ENCODE peak calls at places on chromosomes 13 and 19, in six cellular contexts. A, I, O, X, V and H are unnamed samples.

GRCh38 chr13:106471957-106472543 is 63.4 kb downstream of the EFNB2 start:
- DNase-seq in I (no peak), V (no peak), O (peak), A (no peak), X (peak), H (no peak)

GRCh38 chr13:47437411-47437810 is 540.6 kb upstream of the HTR2A start:
- DNase-seq in V (no peak), A (no peak), I (no peak), X (no peak), O (peak), H (no peak)

GRCh38 chr19:36418287-36419001 is at the start of gene ZFP82:
- DNase-seq in X (peak), V (peak), O (peak), I (peak), A (peak), H (peak)

GRCh38 chr19:50817941-50818858 is 5.4 kb downstream of the KLK1 start:
- DNase-seq in I (peak), O (peak), A (no peak), X (no peak), V (peak), H (peak)

GRCh38 chr19:48997972-48998371 is 4.3 kb downstream of the RUVBL2 start:
- DNase-seq in V (peak), O (peak), I (no peak), X (peak), A (no peak), H (no peak)

GRCh38 chr13:40562975-40563349 is 103.5 kb downstream of the FOXO1 start:
- DNase-seq in A (no peak), X (no peak), V (no peak), I (no peak), O (no peak), H (no peak)

GRCh38 chr19:52599241-52599640 is 29.2 kb downstream of the ZNF701 start:
- DNase-seq in O (no peak), V (no peak), X (no peak), A (no peak), I (no peak), H (no peak)

GRCh38 chr13:97131447-97131846 is 90.7 kb upstream of the MBNL2 start:
- DNase-seq in V (no peak), X (no peak), I (no peak), A (no peak), O (no peak), H (no peak)

GRCh38 chr13:112803422-112803821 is 113.6 kb downstream of the ATP11A start:
- DNase-seq in O (no peak), V (no peak), I (no peak), X (no peak), A (no peak), H (no peak)

GRCh38 chr13:113974304-113975281 is 717 bp upstream of the C13orf46 start:
- DNase-seq in X (no peak), I (no peak), A (no peak), V (no peak), O (no peak), H (no peak)

GRCh38 chr13:34124912-34125311 is 307.0 kb downstream of the RFC3 start:
- DNase-seq in O (no peak), X (no peak), A (no peak), V (no peak), I (no peak), H (no peak)

GRCh38 chr13:20702945-20703784 is at the start of gene IL17D:
- DNase-seq in X (no peak), V (peak), A (peak), I (no peak), O (peak), H (peak)

GRCh38 chr13:67298297-67298696 is 68.2 kb upstream of the PCDH9 start:
- DNase-seq in V (no peak), X (no peak), I (no peak), O (no peak), A (no peak), H (no peak)

GRCh38 chr13:111335263-111335662 is 14.8 kb downstream of the TEX29 start:
- DNase-seq in A (no peak), I (no peak), X (no peak), V (no peak), O (no peak), H (no peak)

GRCh38 chr13:48251616-48252081 is 18.6 kb downstream of the ITM2B start:
- DNase-seq in X (no peak), A (no peak), I (no peak), V (no peak), O (peak), H (no peak)

GRCh38 chr13:20058476-20058875 is 99.9 kb downstream of the ZMYM2 start:
- DNase-seq in V (no peak), O (no peak), A (no peak), X (no peak), I (no peak), H (no peak)

GRCh38 chr13:109380457-109380856 is 405.9 kb downstream of the IRS2 start:
- DNase-seq in V (no peak), X (no peak), I (no peak), O (no peak), A (no peak), H (no peak)

GRCh38 chr13:34208326-34208725 is 390.4 kb downstream of the RFC3 start:
- DNase-seq in O (peak), A (no peak), X (no peak), V (no peak), I (no peak), H (no peak)

GRCh38 chr19:29663861-29664752 is 1.2 kb upstream of the PLEKHF1 start:
- DNase-seq in O (peak), I (no peak), V (no peak), X (no peak), A (no peak), H (no peak)

GRCh38 chr13:19737844-19738557 is 44.7 kb downstream of the PSPC1 start:
- DNase-seq in V (no peak), I (no peak), O (no peak), A (no peak), X (peak), H (no peak)

GRCh38 chr19:49939721-49940481 is 10.6 kb upstream of the NUP62 start:
- DNase-seq in O (no peak), V (no peak), I (no peak), X (no peak), A (no peak), H (no peak)

GRCh38 chr13:82292334-82292733 is 1589.9 kb downstream of the SLITRK1 start:
- DNase-seq in I (no peak), X (no peak), O (no peak), A (no peak), V (no peak), H (no peak)

GRCh38 chr19:55362174-55362989 is 678 bp downstream of the GARIN5B start:
- DNase-seq in O (no peak), A (no peak), X (no peak), V (no peak), I (no peak), H (no peak)

GRCh38 chr19:33248954-33249613 is 23.4 kb upstream of the SLC7A10 start:
- DNase-seq in X (no peak), O (peak), I (no peak), A (no peak), V (no peak), H (no peak)

GRCh38 chr13:84431646-84432045 is 549.4 kb upstream of the SLITRK1 start:
- DNase-seq in X (no peak), A (no peak), V (no peak), I (no peak), O (no peak), H (no peak)

GRCh38 chr13:65188691-65189090 is 2041.4 kb downstream of the PCDH9 start:
- DNase-seq in A (no peak), V (no peak), O (no peak), I (no peak), X (no peak), H (no peak)

GRCh38 chr13:114015111-114015551 is 41.3 kb upstream of the C13orf46 start:
- DNase-seq in V (no peak), X (no peak), A (no peak), O (no peak), I (no peak), H (no peak)

GRCh38 chr13:45368571-45368970 is 27.6 kb upstream of the TPT1 start:
- DNase-seq in A (no peak), I (no peak), V (no peak), O (no peak), X (no peak), H (no peak)

GRCh38 chr13:40640845-40641458 is 25.5 kb downstream of the FOXO1 start:
- DNase-seq in V (no peak), O (no peak), X (no peak), I (no peak), A (no peak), H (no peak)

GRCh38 chr13:30172593-30173300 is 134.6 kb downstream of the KATNAL1 start:
- DNase-seq in A (no peak), I (no peak), O (peak), V (no peak), X (peak), H (no peak)